ENCODE peak calls at places on chromosomes 2 and 18, in six cellular contexts. T is esophagus squamous epithelium, H is uterus, J is adrenal gland, S is Peyer's patch, W is HCT116. G is an unnamed sample.

GRCh38 chr2:188786368-188786781 is 187.8 kb upstream of the COL3A1 start:
- DNase-seq in S (no peak), W (peak; percentile 12), T (no peak), H (peak; percentile 22), J (no peak), G (no peak)

GRCh38 chr18:42574871-42575270 is 540.6 kb downstream of the RIT2 start:
- DNase-seq in J (peak; percentile 59), S (no peak), W (no peak), H (no peak), T (no peak), G (no peak)

GRCh38 chr18:60067426-60068210 is 167.8 kb downstream of the PMAIP1 start:
- DNase-seq in J (no peak), T (no peak), H (no peak), W (no peak), S (no peak), G (no peak)

GRCh38 chr18:35282353-35282752 is 7.7 kb downstream of the ZSCAN30 start:
- DNase-seq in S (no peak), J (no peak), H (no peak), W (no peak), T (no peak), G (no peak)

GRCh38 chr2:71907503-71907902 is 240.2 kb downstream of the CYP26B1 start:
- DNase-seq in S (no peak), H (no peak), T (no peak), J (no peak), W (no peak), G (no peak)

GRCh38 chr18:323253-323622 is 55.4 kb upstream of the THOC1 start:
- DNase-seq in J (no peak), S (no peak), W (no peak), H (no peak), T (no peak), G (no peak)

GRCh38 chr2:33209976-33210375 is 263.2 kb downstream of the LTBP1 start:
- DNase-seq in S (no peak), H (no peak), J (no peak), T (no peak), W (no peak), G (no peak)

GRCh38 chr2:58204195-58204959 is 36.7 kb downstream of the FANCL start:
- DNase-seq in W (no peak), T (no peak), H (no peak), J (no peak), S (no peak), G (no peak)

GRCh38 chr2:234982096-234982834 is 30.4 kb downstream of the SH3BP4 start:
- DNase-seq in S (no peak), T (no peak), W (no peak), H (no peak), J (no peak), G (no peak)

GRCh38 chr18:62596145-62597005 is 73.5 kb downstream of the ZCCHC2 start:
- DNase-seq in J (peak; percentile 27), H (no peak), W (no peak), S (no peak), T (no peak), G (no peak)

GRCh38 chr2:19748073-19748375 is 153.8 kb downstream of the TTC32 start:
- DNase-seq in S (no peak), H (no peak), T (no peak), W (no peak), J (no peak), G (no peak)

DNA sequence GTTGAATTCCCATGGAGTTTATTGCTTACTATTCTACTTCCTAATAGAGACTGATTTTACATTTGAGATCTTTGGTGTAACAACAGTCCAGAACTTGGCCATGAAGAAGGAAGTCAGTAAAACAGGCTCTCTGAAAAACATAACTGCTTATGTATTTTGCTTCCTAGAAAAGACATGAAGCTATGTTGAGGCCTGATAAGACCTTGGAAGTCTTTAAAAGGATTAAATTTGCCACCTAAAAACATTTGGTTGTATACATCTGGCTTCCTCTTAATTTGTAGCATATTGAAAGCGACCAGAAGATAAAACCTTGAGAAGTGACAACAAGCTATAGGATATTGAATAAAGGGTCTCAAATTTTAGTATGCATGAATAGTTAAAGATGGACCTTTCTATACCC is 36.4 kb downstream of the PTRHD1 start:
- DNase-seq in J (no peak), T (no peak), S (no peak), H (no peak), W (no peak), G (no peak)
- H3K36me3 ChIP-seq in J (no peaks in the 10 kb centered on the region), T (peaks cover 100% of the 10 kb centered on the region), S (no peaks in the 10 kb centered on the region), H (no peaks in the 10 kb centered on the region), W (no peaks in the 10 kb centered on the region), G (peaks cover 94% of the 10 kb centered on the region)

GRCh38 chr2:43898134-43898957 is 59.6 kb downstream of the ABCG8 start:
- DNase-seq in H (no peak), J (no peak), W (no peak), T (no peak), S (peak; percentile 75), G (no peak)
- TF ChIP-seq CTCF in H (no peak), J (no peak), W (peak; percentile 29), T (no peak), S (peak; percentile 26), G (no peak)

DNA sequence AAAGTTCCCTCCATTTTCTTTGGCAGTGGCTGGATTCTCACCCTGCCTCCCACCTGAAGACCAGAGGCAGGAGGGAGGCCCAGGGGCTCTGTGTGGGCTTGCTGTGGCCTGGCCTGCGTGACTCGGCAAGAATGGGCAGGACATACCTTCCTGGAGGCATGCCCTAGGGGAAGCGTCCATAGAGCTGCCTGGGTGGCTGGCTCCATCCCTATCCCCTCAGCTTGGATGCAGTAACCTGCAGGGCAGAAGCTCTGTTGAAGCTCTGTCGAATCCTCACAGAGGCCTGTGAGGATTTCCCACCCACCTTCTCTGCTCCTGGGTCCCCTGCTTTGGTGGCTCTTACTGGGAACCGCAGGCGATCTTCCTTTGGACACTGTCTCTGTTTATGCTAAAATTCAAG is 1.3 kb upstream of the PRSS56 start:
- DNase-seq in J (no peak), S (no peak), W (no peak), T (no peak), H (no peak), G (no peak)
- H3K27me3 ChIP-seq in J (peaks cover 26% of the 10 kb centered on the region), S (no peaks in the 10 kb centered on the region), W (no peaks in the 10 kb centered on the region), T (peaks cover 67% of the 10 kb centered on the region), H (peaks cover 14% of the 10 kb centered on the region), G (no peaks in the 10 kb centered on the region)

DNA sequence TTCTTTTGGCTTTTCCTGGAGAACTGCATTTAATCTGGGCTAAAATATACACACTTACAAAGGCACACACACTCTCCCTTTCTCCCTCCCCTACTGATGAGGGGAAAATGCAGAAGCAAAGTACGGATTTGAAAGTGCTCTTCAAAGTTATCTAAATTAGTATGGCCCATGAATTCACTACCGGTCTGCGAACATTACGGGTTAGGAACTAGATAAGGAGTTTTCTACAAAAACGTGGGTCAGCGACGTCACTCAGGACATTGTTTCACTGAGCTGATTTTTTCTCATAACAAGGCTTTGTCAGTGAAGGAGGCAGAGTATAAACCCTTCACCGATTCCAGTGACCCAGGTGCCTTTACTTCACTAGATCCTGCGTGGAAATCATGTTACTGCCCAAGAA is 47.3 kb downstream of the COA5 start:
- DNase-seq in W (no peak), S (no peak), T (no peak), H (no peak), J (no peak), G (no peak)
- H3K36me3 ChIP-seq in W (no peaks in the 10 kb centered on the region), S (no peaks in the 10 kb centered on the region), T (peaks cover 46% of the 10 kb centered on the region), H (no peaks in the 10 kb centered on the region), J (no peaks in the 10 kb centered on the region), G (no peaks in the 10 kb centered on the region)

GRCh38 chr18:12766986-12767433 is 64.2 kb downstream of the PSMG2 start:
- DNase-seq in J (no peak), W (no peak), T (no peak), S (no peak), H (no peak), G (no peak)
- TF ChIP-seq CTCF in J (no peak), W (peak; percentile 37), T (no peak), S (no peak), H (no peak), G (no peak)

DNA sequence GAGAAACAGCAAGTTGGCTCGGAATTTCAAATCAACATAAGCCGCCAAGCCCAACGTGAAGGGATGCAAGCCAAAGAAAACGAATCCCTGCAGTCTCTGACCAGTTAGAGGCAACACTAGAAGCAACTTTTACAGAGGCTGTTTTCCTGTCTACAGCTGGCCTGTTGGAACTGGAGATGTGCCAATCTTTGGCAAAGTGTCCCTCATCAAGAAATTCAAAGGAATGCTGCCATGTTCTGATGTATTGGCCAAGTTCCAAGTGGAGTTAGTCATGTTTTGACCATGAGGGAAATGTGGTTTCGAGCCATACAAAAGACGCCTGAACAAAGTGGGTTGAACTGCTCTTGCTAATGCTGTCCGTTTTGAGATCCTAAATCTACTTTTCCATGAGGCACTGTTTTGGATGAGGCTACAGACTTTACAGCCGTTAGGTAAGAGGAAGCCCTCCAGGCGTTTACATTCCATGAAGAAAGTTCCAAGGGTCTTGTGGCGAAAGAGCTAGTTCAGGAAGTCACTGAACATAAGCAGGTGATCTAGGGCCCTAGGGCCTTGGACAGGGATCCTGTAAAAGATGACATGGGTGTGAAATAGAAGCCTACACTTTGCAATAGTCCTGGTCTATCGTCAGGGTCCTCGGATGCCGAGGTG is 140.7 kb upstream of the PXDN start:
- DNase-seq in W (no peak), S (no peak), J (peak; percentile 39), T (no peak), H (no peak), G (no peak)
- H3K27me3 ChIP-seq in W (peaks cover 33% of the 10 kb centered on the region), S (no peaks in the 10 kb centered on the region), J (no peaks in the 10 kb centered on the region), T (peaks cover 14% of the 10 kb centered on the region), H (no peaks in the 10 kb centered on the region), G (no peaks in the 10 kb centered on the region)

DNA sequence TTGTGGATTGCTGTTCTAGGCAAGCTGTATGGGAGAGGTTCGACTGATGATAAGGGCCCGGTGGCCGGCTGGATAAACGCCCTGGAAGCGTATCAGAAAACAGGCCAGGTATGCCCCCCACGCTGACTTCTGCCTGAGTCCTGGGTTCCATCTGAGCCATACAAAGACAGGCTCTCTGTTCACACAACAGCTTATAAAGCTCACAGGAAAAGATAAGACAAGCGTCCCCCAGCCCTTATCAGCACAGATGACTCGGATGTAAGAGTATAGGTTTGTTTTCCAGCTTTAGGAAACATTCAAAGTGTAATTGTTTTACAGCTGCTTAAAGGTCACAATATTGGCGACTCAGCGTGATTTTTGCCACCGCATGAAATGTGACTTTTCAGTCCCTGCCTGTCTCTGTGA is 12.7 kb downstream of the CNDP2 start:
- DNase-seq in J (no peak), W (no peak), S (no peak), T (no peak), H (no peak), G (no peak)
- H3K36me3 ChIP-seq in J (no peaks in the 10 kb centered on the region), W (peaks cover 18% of the 10 kb centered on the region), S (peaks cover 3% of the 10 kb centered on the region), T (peaks cover 100% of the 10 kb centered on the region), H (no peaks in the 10 kb centered on the region), G (peaks cover 98% of the 10 kb centered on the region)

G was measured in psoas muscle.